ENCODE peak calls at places on chromosome 4, in eight cellular contexts. M, D, J, G, P, H, T and B are unnamed samples. For H3K27me3, the result is how much of the 10 kb centered on the place peaks cover.

GRCh38 chr4:108029321-108029720 is 39.6 kb downstream of the HADH start:
- DNase-seq in M (no peak), D (no peak), J (no peak), G (no peak), P (no peak), H (no peak), T (no peak), B (no peak)

GRCh38 chr4:11543710-11544109 is 115.0 kb upstream of the HS3ST1 start:
- DNase-seq in M (no peak), D (no peak), J (no peak), G (no peak), P (no peak), H (no peak), T (no peak), B (no peak)

GRCh38 chr4:34105311-34105710 is 2139.0 kb downstream of the ARAP2 start:
- DNase-seq in M (no peak), D (no peak), J (no peak), G (no peak), P (no peak), H (no peak), T (no peak), B (no peak)

GRCh38 chr4:88037447-88037846 is 30.0 kb downstream of the PKD2 start:
- DNase-seq in M (no peak), D (no peak), J (no peak), G (no peak), P (no peak), H (no peak), T (no peak), B (no peak)

GRCh38 chr4:33722254-33722653 is 2522.1 kb downstream of the ARAP2 start:
- DNase-seq in M (no peak), D (no peak), J (no peak), G (no peak), P (no peak), H (no peak), T (no peak), B (no peak)

GRCh38 chr4:141240671-141241070 is 20.0 kb downstream of the ZNF330 start:
- DNase-seq in M (no peak), D (no peak), J (no peak), G (no peak), P (no peak), H (no peak), T (no peak), B (no peak)

GRCh38 chr4:89403826-89404225 is 96.2 kb upstream of the GPRIN3 start:
- DNase-seq in M (no peak), D (no peak), J (no peak), G (no peak), P (no peak), H (no peak), T (no peak), B (no peak)

GRCh38 chr4:15333692-15334633 is 93.9 kb upstream of the C1QTNF7 start:
- DNase-seq in M (no peak), D (no peak), J (no peak), G (no peak), P (no peak), H (no peak), T (no peak), B (no peak)

GRCh38 chr4:173367285-173367684 is 3.5 kb upstream of the SAP30 start:
- DNase-seq in M (no peak), D (no peak), J (no peak), G (no peak), P (no peak), H (no peak), T (no peak), B (no peak)

GRCh38 chr4:92814677-92815076 is 510.9 kb downstream of the GRID2 start:
- DNase-seq in M (no peak), D (no peak), J (peak), G (no peak), P (no peak), H (no peak), T (no peak), B (no peak)

GRCh38 chr4:173464486-173464885 is 65.5 kb downstream of the HAND2 start:
- DNase-seq in M (no peak), D (no peak), J (no peak), G (no peak), P (no peak), H (no peak), T (no peak), B (no peak)

GRCh38 chr4:122458625-122459024 is 2.1 kb upstream of the IL2 start:
- DNase-seq in M (no peak), D (peak), J (peak), G (no peak), P (no peak), H (no peak), T (no peak), B (no peak)

GRCh38 chr4:143207555-143207954 is 22.8 kb downstream of the USP38 start:
- DNase-seq in M (no peak), D (no peak), J (peak), G (no peak), P (no peak), H (no peak), T (peak), B (no peak)

GRCh38 chr4:39256436-39256835 is 74.1 kb downstream of the WDR19 start:
- DNase-seq in M (no peak), D (no peak), J (no peak), G (no peak), P (no peak), H (no peak), T (no peak), B (no peak)

GRCh38 chr4:110442309-110442708 is 33.6 kb upstream of the ENPEP start:
- DNase-seq in M (no peak), D (no peak), J (peak), G (no peak), P (no peak), H (no peak), T (no peak), B (no peak)

GRCh38 chr4:22385615-22386014 is 130.3 kb downstream of the ADGRA3 start:
- DNase-seq in M (no peak), D (peak), J (no peak), G (no peak), P (no peak), H (no peak), T (no peak), B (no peak)

GRCh38 chr4:153603258-153603657 is 80.8 kb upstream of the TLR2 start:
- DNase-seq in M (no peak), D (no peak), J (no peak), G (no peak), P (no peak), H (no peak), T (no peak), B (no peak)

GRCh38 chr4:146445198-146446150 is 76.3 kb downstream of the SLC10A7 start:
- DNase-seq in M (no peak), D (no peak), J (no peak), G (no peak), P (no peak), H (no peak), T (no peak), B (no peak)

GRCh38 chr4:118920247-118920646 is 31.6 kb downstream of the SYNPO2 start:
- DNase-seq in M (no peak), D (no peak), J (no peak), G (no peak), P (no peak), H (no peak), T (no peak), B (peak)

GRCh38 chr4:119490335-119490734 is 138.3 kb downstream of the PDE5A start:
- DNase-seq in M (no peak), D (peak), J (peak), G (no peak), P (peak), H (no peak), T (no peak), B (no peak)

GRCh38 chr4:77037736-77038135 is 38.1 kb downstream of the CCNI start:
- DNase-seq in M (no peak), D (no peak), J (no peak), G (no peak), P (no peak), H (no peak), T (no peak), B (no peak)

GRCh38 chr4:16027626-16028025 is 56.2 kb downstream of the PROM1 start:
- DNase-seq in M (no peak), D (no peak), J (no peak), G (no peak), P (no peak), H (no peak), T (no peak), B (no peak)

GRCh38 chr4:89419121-89419695 is 111.6 kb upstream of the GPRIN3 start:
- DNase-seq in M (no peak), D (no peak), J (peak), G (no peak), P (no peak), H (no peak), T (no peak), B (no peak)

GRCh38 chr4:84965558-84966381 is 720 bp downstream of the WDFY3 start:
- DNase-seq in M (peak), D (no peak), J (peak), G (no peak), P (peak), H (peak), T (peak), B (peak)

GRCh38 chr4:146638801-146639351 is at the start of gene POU4F2:
- DNase-seq in M (peak), D (no peak), J (peak), G (no peak), P (no peak), H (no peak), T (peak), B (no peak)

GRCh38 chr4:24213936-24214335 is 324.1 kb upstream of the PPARGC1A start:
- DNase-seq in M (no peak), D (no peak), J (no peak), G (no peak), P (no peak), H (no peak), T (no peak), B (no peak)

GRCh38 chr4:4871267-4872147 is 12.0 kb downstream of the MSX1 start:
- DNase-seq in M (no peak), D (no peak), J (peak), G (no peak), P (no peak), H (no peak), T (peak), B (no peak)

GRCh38 chr4:158610790-158611189 is 60.9 kb downstream of the C4orf46 start:
- DNase-seq in M (no peak), D (no peak), J (no peak), G (no peak), P (no peak), H (no peak), T (no peak), B (no peak)

GRCh38 chr4:66108898-66109297 is 438.6 kb upstream of the EPHA5 start:
- DNase-seq in M (no peak), D (no peak), J (peak), G (no peak), P (no peak), H (no peak), T (no peak), B (no peak)

GRCh38 chr4:183589710-183590109 is 69.3 kb downstream of the RWDD4 start:
- DNase-seq in M (no peak), D (no peak), J (no peak), G (no peak), P (no peak), H (no peak), T (no peak), B (no peak)

DNA sequence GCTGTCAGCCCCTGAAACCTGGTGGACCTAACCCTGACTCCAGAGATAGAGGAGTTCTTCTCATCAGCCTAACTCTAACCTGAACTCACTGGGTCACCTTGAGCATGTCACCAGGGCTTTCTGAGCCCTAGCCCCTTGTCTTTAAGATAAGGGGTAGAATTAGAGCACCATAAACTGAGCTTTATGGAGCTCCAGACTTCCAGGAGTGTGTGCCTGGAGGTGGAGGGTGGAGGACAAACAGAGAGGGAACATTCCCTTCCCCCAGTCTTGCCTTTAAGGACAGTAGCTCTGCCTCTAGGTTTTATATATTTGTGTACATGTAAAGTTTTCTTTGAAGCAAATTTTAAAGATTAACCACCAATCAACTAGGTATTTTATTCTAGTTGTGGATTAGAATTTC is 83.9 kb upstream of the PACRGL start:
- DNase-seq in M (no peak), D (no peak), J (no peak), G (no peak), P (no peak), H (no peak), T (no peak), B (no peak)
- H3K27me3 ChIP-seq in M (under half), D (under half), J (under half), G (under half), P (under half), H (under half), T (under half), B (under half)

GRCh38 chr4:7987148-7987989 is 47.7 kb upstream of the AFAP1 start:
- DNase-seq in M (no peak), D (peak), J (peak), G (peak), P (peak), H (peak), T (peak), B (peak)
- TF ChIP-seq POLR2AphosphoS5 in M (no peak), D (no peak), J (no peak), G (no peak), P (no peak), H (no peak), T (no peak), B (no peak)

GRCh38 chr4:139872274-139872673 is 206.7 kb downstream of the MGST2 start:
- DNase-seq in M (no peak), D (peak), J (no peak), G (peak), P (no peak), H (no peak), T (no peak), B (no peak)

GRCh38 chr4:139869810-139870209 is 204.2 kb downstream of the MGST2 start:
- DNase-seq in M (no peak), D (no peak), J (no peak), G (no peak), P (no peak), H (no peak), T (no peak), B (no peak)

GRCh38 chr4:139875456-139875855 is 209.8 kb downstream of the MGST2 start:
- DNase-seq in M (no peak), D (no peak), J (peak), G (no peak), P (no peak), H (no peak), T (no peak), B (no peak)

GRCh38 chr4:139876328-139876941 is 210.8 kb downstream of the MGST2 start:
- DNase-seq in M (no peak), D (no peak), J (no peak), G (no peak), P (no peak), H (no peak), T (peak), B (no peak)

GRCh38 chr4:139873111-139873866 is 207.7 kb downstream of the MGST2 start:
- DNase-seq in M (no peak), D (no peak), J (no peak), G (peak), P (no peak), H (no peak), T (no peak), B (no peak)
- H3K27ac ChIP-seq in M (no peak), D (no peak), J (no peak), G (peak), P (no peak), H (peak), T (peak), B (no peak)

GRCh38 chr4:2412885-2413716 is 5.3 kb downstream of the ZFYVE28 start:
- DNase-seq in M (peak), D (peak), J (peak), G (peak), P (peak), H (peak), T (peak), B (peak)

GRCh38 chr4:2413821-2414610 is 4.4 kb downstream of the ZFYVE28 start:
- DNase-seq in M (peak), D (no peak), J (peak), G (no peak), P (peak), H (peak), T (no peak), B (no peak)

GRCh38 chr4:2409381-2409783 is 9.1 kb downstream of the ZFYVE28 start:
- DNase-seq in M (no peak), D (no peak), J (no peak), G (no peak), P (no peak), H (no peak), T (no peak), B (no peak)

GRCh38 chr4:2412534-2412884 is 5.9 kb downstream of the ZFYVE28 start:
- DNase-seq in M (no peak), D (no peak), J (no peak), G (no peak), P (peak), H (peak), T (no peak), B (no peak)

GRCh38 chr4:2411786-2412510 is 6.5 kb downstream of the ZFYVE28 start:
- DNase-seq in M (no peak), D (no peak), J (no peak), G (no peak), P (no peak), H (no peak), T (no peak), B (no peak)
- H3K27me3 ChIP-seq in M (under half), D (under half), J (under half), G (under half), P (under half), H (under half), T (under half), B (under half)